ENCODE peak calls at places on chromosome 6, in ten cellular contexts. Q is cardiac muscle cell; Z is breast epithelium; H is psoas muscle; W is aorta; S is CD8-positive, alpha-beta T cell; G is GM23338; V is transverse colon; I is stomach; B is left ventricle myocardium inferior. O is an unnamed sample.

GRCh38 chr6:26045939-26046368 is 41.3 kb upstream of the HFE start:
- DNase-seq in V (no peak), H (no peak), S (no peak), G (no peak), Z (no peak), B (no peak), Q (no peak), W (no peak), I (no peak), O (no peak)

GRCh38 chr6:19413323-19413722 is 423.8 kb upstream of the ID4 start:
- DNase-seq in B (no peak), G (no peak), H (no peak), Q (no peak), W (no peak), V (no peak), I (no peak), S (no peak), Z (no peak), O (no peak)

GRCh38 chr6:27133281-27134227 is 113.9 kb upstream of the PRSS16 start:
- DNase-seq in B (peak; percentile 54), S (peak; percentile 81), Q (peak; percentile 84), W (peak; percentile 88), I (peak; percentile 72), Z (peak; percentile 38), G (peak; percentile 76), H (peak; percentile 79), V (peak; percentile 85), O (peak; percentile 59)

GRCh38 chr6:169165561-169166300 is 87.9 kb downstream of the THBS2 start:
- DNase-seq in W (no peak), Z (peak; percentile 7), V (no peak), S (peak; percentile 32), I (peak; percentile 4), Q (no peak), H (no peak), G (no peak), B (no peak), O (no peak)

GRCh38 chr6:105779113-105779512 is 307.0 kb upstream of the PRDM1 start:
- DNase-seq in Z (no peak), Q (no peak), I (no peak), B (no peak), G (no peak), W (no peak), S (no peak), V (no peak), H (no peak), O (no peak)

GRCh38 chr6:159941286-159942113 is 27.4 kb upstream of the IGF2R start:
- DNase-seq in S (no peak), I (no peak), V (no peak), W (no peak), H (no peak), Z (no peak), G (peak; percentile 43), Q (peak; percentile 29), B (no peak), O (no peak)

GRCh38 chr6:112983741-112984221 is 636.7 kb downstream of the RFPL4B start:
- DNase-seq in B (no peak), W (no peak), S (no peak), V (no peak), I (no peak), Q (no peak), Z (no peak), H (no peak), G (peak; percentile 17), O (no peak)

GRCh38 chr6:26576929-26577719 is 19.6 kb upstream of the ABT1 start:
- DNase-seq in W (no peak), S (no peak), I (no peak), V (no peak), B (peak; percentile 44), Q (no peak), H (peak; percentile 68), Z (no peak), G (peak; percentile 88), O (peak; percentile 68)

GRCh38 chr6:47362857-47363461 is 53.3 kb upstream of the TNFRSF21 start:
- DNase-seq in I (no peak), B (no peak), Q (no peak), S (no peak), G (no peak), W (no peak), Z (no peak), H (no peak), V (no peak), O (no peak)

GRCh38 chr6:46628976-46629375 is 23.6 kb downstream of the CYP39A1 start:
- DNase-seq in W (no peak), Z (no peak), B (no peak), I (no peak), G (no peak), S (no peak), V (no peak), Q (no peak), H (no peak), O (no peak)

GRCh38 chr6:99661870-99662269 is 55.2 kb downstream of the PRDM13 start:
- DNase-seq in W (no peak), Q (no peak), H (no peak), B (no peak), S (no peak), V (no peak), Z (no peak), G (no peak), I (no peak), O (no peak)

GRCh38 chr6:11645016-11645415 is 107.5 kb downstream of the TMEM170B start:
- DNase-seq in B (no peak), W (no peak), I (no peak), S (no peak), Q (no peak), V (no peak), Z (no peak), H (no peak), G (no peak), O (no peak)

GRCh38 chr6:56851541-56852248 is 103.2 kb upstream of the BEND6 start:
- DNase-seq in S (no peak), G (peak; percentile 94), H (no peak), W (no peak), Q (peak; percentile 73), V (no peak), B (no peak), Z (peak; percentile 32), I (peak; percentile 32), O (peak; percentile 53)

GRCh38 chr6:80106418-80107235 is at the start of gene BCKDHB:
- DNase-seq in Z (peak; percentile 98), H (peak; percentile 99), S (peak; percentile 97), I (peak; percentile 98), G (peak; percentile 99), Q (peak; percentile 99), V (peak; percentile 99), B (peak; percentile 97), W (peak; percentile 99), O (peak; percentile 99)

GRCh38 chr6:142834853-142835252 is 110.1 kb downstream of the HIVEP2 start:
- DNase-seq in V (no peak), I (no peak), B (no peak), G (no peak), W (no peak), Z (no peak), H (no peak), S (no peak), Q (no peak), O (no peak)
- H3K27ac ChIP-seq in V (no peak overlapping the region), I (no peak overlapping the region), B (no peak overlapping the region), G (no peak overlapping the region), W (no peak overlapping the region), Z (no peak overlapping the region), H (no peak overlapping the region), S (no peak overlapping the region), Q (no peak overlapping the region), O (no peak overlapping the region)

GRCh38 chr6:21826031-21826430 is 232.5 kb downstream of the SOX4 start:
- DNase-seq in I (no peak), Q (peak; percentile 30), B (no peak), Z (no peak), G (peak; percentile 69), V (no peak), S (no peak), W (no peak), H (no peak), O (no peak)
- H3K4me1 ChIP-seq in I (peaks cover 13% of the 10 kb centered on the region), Q (peaks cover 6% of the 10 kb centered on the region), B (no peaks in the 10 kb centered on the region), Z (no peaks in the 10 kb centered on the region), G (peaks cover 65% of the 10 kb centered on the region), V (no peaks in the 10 kb centered on the region), S (no peaks in the 10 kb centered on the region), W (no peaks in the 10 kb centered on the region), H (no peaks in the 10 kb centered on the region), O (no peaks in the 10 kb centered on the region)

GRCh38 chr6:150863213-150863928 is 2.1 kb upstream of the MTHFD1L start:
- DNase-seq in S (no peak), Q (no peak), B (no peak), H (no peak), Z (no peak), I (no peak), V (no peak), W (no peak), G (no peak), O (no peak)

GRCh38 chr6:150857062-150857905 is 8.2 kb upstream of the MTHFD1L start:
- DNase-seq in V (no peak), Z (peak; percentile 42), B (no peak), W (no peak), S (no peak), I (no peak), H (no peak), Q (no peak), G (no peak), O (no peak)

DNA sequence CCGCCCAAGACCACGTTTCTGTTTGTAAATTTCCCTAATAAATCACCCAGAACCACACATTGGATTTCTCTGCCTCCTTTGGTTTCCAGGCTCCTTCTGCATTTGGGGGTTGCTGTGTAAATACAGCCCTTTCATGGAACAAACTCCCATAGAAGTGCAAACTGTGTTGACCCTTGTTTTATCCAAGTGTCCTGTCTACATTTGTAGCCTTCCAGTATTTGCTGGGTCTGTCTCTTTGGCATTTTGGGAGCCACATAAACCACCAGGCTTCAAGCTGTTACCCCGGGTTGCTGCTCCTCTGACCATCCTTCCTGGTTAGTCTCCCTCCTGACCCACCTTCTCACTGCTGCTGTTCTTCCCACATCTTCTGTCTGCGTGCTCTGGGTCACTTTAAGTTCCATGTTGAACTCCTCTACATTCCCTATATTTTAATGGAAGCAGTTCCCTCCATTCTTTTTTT is 7.6 kb upstream of the MTHFD1L start:
- DNase-seq in Z (no peak), S (no peak), W (no peak), I (no peak), B (no peak), G (no peak), H (no peak), Q (no peak), V (no peak), O (no peak)
- H3K4me3 ChIP-seq in Z (no peak overlapping the region), S (no peak overlapping the region), W (no peak overlapping the region), I (no peak overlapping the region), B (no peak overlapping the region), G (no peak overlapping the region), H (no peak overlapping the region), Q (no peak overlapping the region), V (no peak overlapping the region), O (no peak overlapping the region)

DNA sequence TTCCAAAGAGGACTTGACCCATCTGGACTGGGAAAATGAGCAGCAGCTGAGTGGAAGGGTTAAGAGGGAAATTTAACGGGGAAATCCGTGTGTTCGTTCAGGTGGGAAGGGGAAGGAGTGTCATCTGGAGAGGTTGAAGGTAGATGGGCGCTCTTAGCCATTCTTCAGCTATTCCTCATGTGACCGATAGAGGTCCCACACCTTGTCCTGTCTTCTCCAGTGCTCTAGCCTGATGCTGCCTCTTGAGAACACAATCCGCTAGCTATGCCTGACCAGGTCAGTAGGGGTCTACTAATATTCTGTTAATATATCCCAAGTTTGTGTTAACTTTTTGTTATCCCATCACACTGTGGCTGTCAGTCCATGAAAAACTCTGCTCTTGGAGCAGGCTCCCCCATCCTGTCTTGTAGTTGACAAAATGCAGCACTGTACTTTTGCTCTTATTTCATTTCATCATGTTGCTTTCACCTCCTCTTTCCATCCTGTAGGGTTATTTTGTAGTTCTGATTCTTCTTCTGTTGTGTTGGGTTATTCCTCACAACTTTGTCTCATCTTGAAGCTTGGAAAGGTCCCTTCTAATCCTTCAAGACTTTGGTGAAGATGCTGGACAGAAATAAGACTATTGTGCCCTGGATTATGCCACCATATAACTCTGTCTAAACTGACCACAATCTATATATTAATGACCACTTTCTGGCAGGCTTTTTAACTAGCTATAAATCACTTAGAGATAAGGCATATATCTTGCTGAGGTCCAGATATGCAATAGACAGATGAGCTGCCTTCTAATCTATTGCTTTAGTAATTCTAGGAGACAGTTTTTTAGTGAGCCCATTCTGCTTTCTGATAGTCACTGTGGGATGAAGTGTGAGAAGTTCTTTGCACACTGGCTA is 123.4 kb upstream of the SUPT3H start:
- DNase-seq in H (no peak), Z (no peak), Q (no peak), S (no peak), W (no peak), V (no peak), B (no peak), I (no peak), G (peak; percentile 87), O (no peak)
- H3K27ac ChIP-seq in H (no peak overlapping the region), Z (no peak overlapping the region), Q (no peak overlapping the region), S (no peak overlapping the region), W (no peak overlapping the region), V (no peak overlapping the region), B (no peak overlapping the region), I (no peak overlapping the region), G (no peak overlapping the region), O (no peak overlapping the region)